ENCODE peak calls at places on chromosomes 5 and 9, in four cellular contexts. One of them, this sample, is unnamed.

GRCh38 chr9:101849102-101849707 is 110.8 kb upstream of the GRIN3A start:
- DNase-seq in stomach: no peak
- DNase-seq in GM12865: no peak
- DNase-seq in DND-41: no peak
- DNase-seq in this sample: no peak

GRCh38 chr5:137129906-137130680 is 369.0 kb downstream of the SPOCK1 start:
- DNase-seq in stomach: no peak
- DNase-seq in GM12865: no peak
- DNase-seq in DND-41: no peak
- DNase-seq in this sample: no peak

GRCh38 chr5:142059304-142059940 is 46.6 kb upstream of the GNPDA1 start:
- DNase-seq in stomach: no peak
- DNase-seq in GM12865: no peak
- DNase-seq in DND-41: no peak
- DNase-seq in this sample: no peak

GRCh38 chr9:121637441-121638222 is 13.8 kb upstream of the DAB2IP start:
- DNase-seq in stomach: no peak
- DNase-seq in GM12865: no peak
- DNase-seq in DND-41: no peak
- DNase-seq in this sample: no peak

GRCh38 chr5:158967566-158967965 is 132.2 kb downstream of the EBF1 start:
- DNase-seq in stomach: no peak
- DNase-seq in GM12865: peak; percentile 49
- DNase-seq in DND-41: no peak
- DNase-seq in this sample: no peak

GRCh38 chr9:69655065-69655464 is 17.1 kb downstream of the APBA1 start:
- DNase-seq in stomach: no peak
- DNase-seq in GM12865: no peak
- DNase-seq in DND-41: no peak
- DNase-seq in this sample: no peak

GRCh38 chr5:35319231-35320002 is 89.1 kb upstream of the PRLR start:
- DNase-seq in stomach: peak; percentile 52
- DNase-seq in GM12865: peak; percentile 93
- DNase-seq in DND-41: no peak
- DNase-seq in this sample: peak; percentile 64

GRCh38 chr5:160183075-160183474 is 46.2 kb upstream of the FABP6 start:
- DNase-seq in stomach: no peak
- DNase-seq in GM12865: no peak
- DNase-seq in DND-41: no peak
- DNase-seq in this sample: no peak

GRCh38 chr9:92425578-92425977 is 1.3 kb upstream of the OMD start:
- DNase-seq in stomach: no peak
- DNase-seq in GM12865: no peak
- DNase-seq in DND-41: no peak
- DNase-seq in this sample: no peak

GRCh38 chr9:130106860-130107848 is 53.4 kb downstream of the GPR107 start:
- DNase-seq in stomach: peak; percentile 87
- DNase-seq in GM12865: peak; percentile 83
- DNase-seq in DND-41: peak; percentile 76
- DNase-seq in this sample: peak; percentile 76

GRCh38 chr5:149228610-149229297 is 42.9 kb upstream of the AFAP1L1 start:
- DNase-seq in stomach: no peak
- DNase-seq in GM12865: no peak
- DNase-seq in DND-41: no peak
- DNase-seq in this sample: no peak

GRCh38 chr9:133375116-133375723 is 640 bp downstream of the SURF4 start:
- DNase-seq in stomach: peak; percentile 32
- DNase-seq in GM12865: peak; percentile 41
- DNase-seq in DND-41: peak; percentile 56
- DNase-seq in this sample: peak; percentile 39

GRCh38 chr5:56734066-56734766 is 81.1 kb upstream of the MAP3K1 start:
- DNase-seq in stomach: no peak
- DNase-seq in GM12865: no peak
- DNase-seq in DND-41: no peak
- DNase-seq in this sample: no peak

GRCh38 chr5:177605667-177606066 is 5.7 kb downstream of the B4GALT7 start:
- DNase-seq in stomach: no peak
- DNase-seq in GM12865: no peak
- DNase-seq in DND-41: no peak
- DNase-seq in this sample: no peak

GRCh38 chr5:82389347-82389746 is 111.2 kb upstream of the RPS23 start:
- DNase-seq in stomach: no peak
- DNase-seq in GM12865: no peak
- DNase-seq in DND-41: no peak
- DNase-seq in this sample: no peak

GRCh38 chr9:137753192-137753765 is 124.3 kb upstream of the CACNA1B start:
- DNase-seq in stomach: no peak
- DNase-seq in GM12865: no peak
- DNase-seq in DND-41: no peak
- DNase-seq in this sample: no peak

GRCh38 chr9:10371824-10372223 is 241.0 kb downstream of the PTPRD start:
- DNase-seq in stomach: no peak
- DNase-seq in GM12865: no peak
- DNase-seq in DND-41: no peak
- DNase-seq in this sample: no peak

GRCh38 chr5:43008369-43009158 is 31.6 kb downstream of the ANXA2R start:
- DNase-seq in stomach: peak; percentile 75
- DNase-seq in GM12865: peak; percentile 97
- DNase-seq in DND-41: peak; percentile 93
- DNase-seq in this sample: peak; percentile 73

GRCh38 chr9:105157178-105157583 is 87.3 kb upstream of the SLC44A1 start:
- DNase-seq in stomach: peak; percentile 40
- DNase-seq in GM12865: peak; percentile 59
- DNase-seq in DND-41: peak; percentile 6
- DNase-seq in this sample: peak; percentile 66

GRCh38 chr9:26656003-26656940 is 236.3 kb downstream of the CAAP1 start:
- DNase-seq in stomach: no peak
- DNase-seq in GM12865: peak; percentile 21
- DNase-seq in DND-41: no peak
- DNase-seq in this sample: peak; percentile 17

GRCh38 chr5:144048254-144048856 is 122.1 kb downstream of the YIPF5 start:
- DNase-seq in stomach: no peak
- DNase-seq in GM12865: no peak
- DNase-seq in DND-41: no peak
- DNase-seq in this sample: no peak

GRCh38 chr9:88953401-88954029 is 37.8 kb upstream of the S1PR3 start:
- DNase-seq in stomach: no peak
- DNase-seq in GM12865: no peak
- DNase-seq in DND-41: no peak
- DNase-seq in this sample: no peak

GRCh38 chr5:9284781-9285307 is 261.0 kb downstream of the SEMA5A start:
- DNase-seq in stomach: no peak
- DNase-seq in GM12865: no peak
- DNase-seq in DND-41: no peak
- DNase-seq in this sample: no peak

GRCh38 chr5:67268233-67269011 is 71.8 kb upstream of the CD180 start:
- DNase-seq in stomach: peak; percentile 69
- DNase-seq in GM12865: no peak
- DNase-seq in DND-41: no peak
- DNase-seq in this sample: no peak

GRCh38 chr9:138094028-138094427 is 216.4 kb downstream of the CACNA1B start:
- DNase-seq in stomach: no peak
- DNase-seq in GM12865: no peak
- DNase-seq in DND-41: no peak
- DNase-seq in this sample: no peak

GRCh38 chr9:137085918-137086530 is 761 bp upstream of the MAN1B1 start:
- DNase-seq in stomach: peak; percentile 44
- DNase-seq in GM12865: peak; percentile 59
- DNase-seq in DND-41: no peak
- DNase-seq in this sample: no peak

GRCh38 chr9:95725045-95725444 is 150.4 kb upstream of the ERCC6L2 start:
- DNase-seq in stomach: no peak
- DNase-seq in GM12865: no peak
- DNase-seq in DND-41: no peak
- DNase-seq in this sample: no peak

GRCh38 chr9:96148634-96149138 is 153.3 kb downstream of the HSD17B3 start:
- DNase-seq in stomach: no peak
- DNase-seq in GM12865: no peak
- DNase-seq in DND-41: no peak
- DNase-seq in this sample: no peak

GRCh38 chr9:19369107-19369506 is 10.9 kb downstream of the RPS6 start:
- DNase-seq in stomach: no peak
- DNase-seq in GM12865: no peak
- DNase-seq in DND-41: no peak
- DNase-seq in this sample: no peak

GRCh38 chr9:19372576-19372975 is 7.5 kb downstream of the RPS6 start:
- DNase-seq in stomach: no peak
- DNase-seq in GM12865: no peak
- DNase-seq in DND-41: no peak
- DNase-seq in this sample: no peak

GRCh38 chr9:19373527-19373926 is 6.5 kb downstream of the RPS6 start:
- DNase-seq in stomach: no peak
- DNase-seq in GM12865: no peak
- DNase-seq in DND-41: no peak
- DNase-seq in this sample: no peak

GRCh38 chr9:19375536-19375935 is 4.5 kb downstream of the RPS6 start:
- DNase-seq in stomach: no peak
- DNase-seq in GM12865: no peak
- DNase-seq in DND-41: no peak
- DNase-seq in this sample: no peak

DNA sequence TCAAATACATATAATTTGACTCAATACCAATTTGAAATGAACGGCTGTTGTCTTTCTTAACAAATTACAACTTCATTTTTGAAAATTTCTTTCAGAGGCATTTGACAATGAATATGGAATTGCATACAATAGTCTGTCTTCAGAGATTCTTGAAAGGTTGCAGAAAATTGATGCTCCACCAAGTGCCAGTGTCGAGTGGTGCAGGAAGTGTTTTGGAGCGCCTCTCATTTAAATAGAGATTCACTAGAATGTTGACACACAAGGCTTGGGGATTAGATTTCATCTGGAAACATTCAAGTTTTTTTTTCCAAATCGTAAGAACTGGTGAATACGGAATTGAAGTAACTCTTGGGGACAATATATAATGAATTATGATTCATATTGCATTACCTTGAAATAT is 8.1 kb downstream of the RPS6 start:
- DNase-seq in stomach: no peak
- DNase-seq in GM12865: no peak
- DNase-seq in DND-41: no peak
- DNase-seq in this sample: no peak
- TF ChIP-seq CTCF in stomach: no peak
- TF ChIP-seq CTCF in GM12865: no peak
- TF ChIP-seq CTCF in DND-41: peak; percentile 22
- TF ChIP-seq CTCF in this sample: no peak

DNA sequence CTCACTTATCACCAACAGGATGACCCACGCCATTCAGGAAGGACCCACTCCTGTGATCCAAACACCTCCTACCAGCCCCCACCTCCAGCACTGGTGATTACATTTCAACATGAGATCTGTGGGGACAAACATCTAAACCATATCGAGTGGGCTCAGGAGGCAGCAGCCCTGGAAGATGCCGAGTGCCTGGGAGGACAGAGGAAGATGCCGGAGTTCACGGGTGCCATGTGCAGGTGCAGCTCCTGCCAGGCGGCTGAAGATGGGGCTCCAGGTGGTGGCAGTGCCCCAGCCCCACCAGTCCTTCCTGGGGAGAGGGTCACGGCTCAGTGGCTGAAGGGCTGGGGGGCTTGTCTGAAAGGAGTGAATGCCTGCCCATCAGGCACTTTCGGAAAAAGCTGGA is 6.1 kb upstream of the CEP72 start:
- DNase-seq in stomach: peak; percentile 14
- DNase-seq in GM12865: no peak
- DNase-seq in DND-41: no peak
- DNase-seq in this sample: no peak
- TF ChIP-seq CTCF in stomach: no peak
- TF ChIP-seq CTCF in GM12865: no peak
- TF ChIP-seq CTCF in DND-41: no peak
- TF ChIP-seq CTCF in this sample: no peak

GRCh38 chr5:114362977-114363721 is 1.3 kb downstream of the KCNN2 start:
- DNase-seq in stomach: no peak
- DNase-seq in GM12865: no peak
- DNase-seq in DND-41: no peak
- DNase-seq in this sample: peak; percentile 5
- TF ChIP-seq CTCF in stomach: no peak
- TF ChIP-seq CTCF in GM12865: no peak
- TF ChIP-seq CTCF in DND-41: no peak
- TF ChIP-seq CTCF in this sample: no peak

GRCh38 chr5:174327317-174327864 is 281.9 kb downstream of the NSG2 start:
- DNase-seq in stomach: peak; percentile 70
- DNase-seq in GM12865: peak; percentile 76
- DNase-seq in DND-41: peak; percentile 50
- DNase-seq in this sample: peak; percentile 77
- TF ChIP-seq CTCF in stomach: peak; percentile 52
- TF ChIP-seq CTCF in GM12865: peak; percentile 72
- TF ChIP-seq CTCF in DND-41: peak; percentile 80
- TF ChIP-seq CTCF in this sample: peak; percentile 73

DNA sequence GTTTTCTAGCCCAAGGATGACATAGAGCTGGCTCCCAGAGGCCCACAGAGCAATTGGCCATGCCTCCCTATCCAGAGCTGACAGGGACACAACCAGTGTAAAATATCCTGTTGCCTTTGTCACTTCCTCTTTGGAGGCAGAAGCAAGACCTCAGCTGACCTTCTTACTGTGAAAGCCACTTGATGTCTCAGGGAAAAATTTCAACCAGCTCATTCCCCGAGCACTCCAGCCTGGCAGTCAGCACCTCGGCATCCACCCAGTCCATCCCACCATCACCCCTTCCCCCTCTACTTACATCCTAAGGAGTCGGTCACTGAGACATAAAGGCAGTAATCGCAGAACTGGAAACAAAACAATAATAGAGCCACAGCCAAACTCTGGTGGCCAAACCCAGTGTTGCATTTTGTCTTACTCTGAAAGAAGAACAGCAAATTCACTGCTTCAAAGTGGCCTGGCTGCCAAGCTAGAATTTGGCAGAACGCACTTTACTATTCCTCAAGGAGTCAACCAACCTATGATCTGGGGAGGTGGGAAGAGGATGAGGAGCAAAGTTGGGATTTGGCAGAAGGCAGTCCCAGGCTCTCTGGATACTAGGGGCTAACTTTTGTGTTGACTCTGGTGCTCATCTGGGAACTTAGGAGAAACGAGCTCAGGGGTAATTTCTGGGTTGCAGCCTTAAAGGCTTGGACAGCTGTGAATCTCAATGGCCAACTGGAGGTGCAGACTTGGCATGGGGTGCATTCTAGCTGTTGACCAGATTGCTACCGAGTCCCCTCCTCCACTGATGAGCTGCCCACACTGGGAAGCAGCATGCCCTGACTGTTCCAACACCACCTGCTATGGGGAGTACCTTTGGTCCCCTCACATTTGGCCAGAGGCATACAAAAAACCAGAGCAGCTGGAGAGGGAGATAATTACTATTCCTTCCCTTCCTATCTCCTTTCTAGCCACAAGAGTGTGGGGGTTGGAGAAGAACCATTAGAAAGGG is 13.7 kb downstream of the NIPAL4 start:
- DNase-seq in stomach: no peak
- DNase-seq in GM12865: no peak
- DNase-seq in DND-41: no peak
- DNase-seq in this sample: no peak
- TF ChIP-seq CTCF in stomach: no peak
- TF ChIP-seq CTCF in GM12865: no peak
- TF ChIP-seq CTCF in DND-41: no peak
- TF ChIP-seq CTCF in this sample: no peak

This sample was measured in GM10248.